ENCODE peak calls at places on chromosome 2, in five cellular contexts. T is NCI-H1105; L is ovary; G is CD4-positive, alpha-beta memory T cell; E is NCI-H510A treated with DMSO at 0.1 percent for 48 hours. B is an unnamed sample.

GRCh38 chr2:23351388-23352141 is 33.4 kb upstream of the KLHL29 start:
- DNase-seq in E (peak), G (no peak), T (no peak), L (peak), B (peak)

GRCh38 chr2:13034861-13035260 is 318.1 kb downstream of the TRIB2 start:
- DNase-seq in E (no peak), T (no peak), G (no peak), L (no peak), B (no peak)

GRCh38 chr2:109467701-109468100 is 146.1 kb downstream of the SEPTIN10 start:
- DNase-seq in G (no peak), E (no peak), L (no peak), T (no peak), B (no peak)

GRCh38 chr2:68974946-68975665 is 670 bp downstream of the GKN1 start:
- DNase-seq in G (no peak), L (no peak), T (no peak), E (no peak), B (no peak)

GRCh38 chr2:242030858-242031257 is 161.3 kb downstream of the RTP5 start:
- DNase-seq in G (no peak), T (no peak), E (no peak), L (no peak), B (no peak)

GRCh38 chr2:167438206-167438605 is 549.9 kb downstream of the XIRP2 start:
- DNase-seq in E (no peak), G (no peak), L (no peak), T (no peak), B (peak)

GRCh38 chr2:8009010-8009597 is 672.8 kb upstream of the ID2 start:
- DNase-seq in E (no peak), G (no peak), L (no peak), T (no peak), B (no peak)

GRCh38 chr2:189658281-189658680 is 3.0 kb upstream of the ASNSD1 start:
- DNase-seq in E (no peak), G (no peak), L (no peak), T (no peak), B (no peak)

GRCh38 chr2:196233033-196233807 is 61.8 kb upstream of the STK17B start:
- DNase-seq in L (no peak), T (no peak), E (peak), G (no peak), B (peak)

GRCh38 chr2:217204358-217204757 is 344.5 kb upstream of the TNP1 start:
- DNase-seq in E (no peak), L (no peak), T (no peak), G (no peak), B (no peak)

GRCh38 chr2:240068193-240068592 is 14.9 kb upstream of the OR6B3 start:
- DNase-seq in G (no peak), L (no peak), T (no peak), E (no peak), B (no peak)

GRCh38 chr2:238728322-238729260 is 119.3 kb upstream of the TWIST2 start:
- DNase-seq in G (no peak), L (peak), E (no peak), T (no peak), B (no peak)

GRCh38 chr2:225434014-225434413 is 34.5 kb downstream of the NYAP2 start:
- DNase-seq in T (no peak), E (no peak), L (no peak), G (no peak), B (no peak)

GRCh38 chr2:175552902-175553301 is 371.4 kb upstream of the ATP5MC3 start:
- DNase-seq in T (no peak), G (no peak), E (no peak), L (no peak), B (no peak)

GRCh38 chr2:55056024-55056521 is 5.8 kb upstream of the RTN4 start:
- DNase-seq in L (no peak), E (no peak), G (no peak), T (no peak), B (peak)

GRCh38 chr2:88016948-88017779 is 817 bp upstream of the RNU2-63P start:
- DNase-seq in T (peak), G (peak), L (no peak), E (no peak), B (peak)

GRCh38 chr2:172342611-172343010 is 84.8 kb upstream of the ITGA6 start:
- DNase-seq in T (no peak), L (no peak), G (no peak), E (no peak), B (no peak)

GRCh38 chr2:161436411-161436810 is 20.3 kb downstream of the TBR1 start:
- DNase-seq in E (no peak), L (no peak), T (no peak), G (no peak), B (no peak)

GRCh38 chr2:18284331-18284730 is 276.1 kb downstream of the RDH14 start:
- DNase-seq in E (no peak), T (no peak), L (no peak), G (no peak), B (no peak)

GRCh38 chr2:10575566-10576300 is 114.0 kb downstream of the NOL10 start:
- DNase-seq in T (no peak), E (no peak), L (no peak), G (no peak), B (peak)

GRCh38 chr2:116696903-116697302 is 1117.6 kb upstream of the DDX18 start:
- DNase-seq in T (no peak), G (no peak), L (no peak), E (no peak), B (no peak)

GRCh38 chr2:149872638-149873037 is 285.1 kb upstream of the MMADHC start:
- DNase-seq in L (no peak), E (no peak), T (no peak), G (no peak), B (no peak)

GRCh38 chr2:235803028-235803427 is 309.2 kb downstream of the AGAP1 start:
- DNase-seq in G (no peak), L (no peak), E (peak), T (no peak), B (no peak)

GRCh38 chr2:126719191-126720030 is 63.5 kb downstream of the GYPC start:
- DNase-seq in E (no peak), G (no peak), L (no peak), T (no peak), B (no peak)

GRCh38 chr2:127580167-127581049 is 44.9 kb downstream of the MYO7B start:
- DNase-seq in L (no peak), T (no peak), G (no peak), E (no peak), B (no peak)

GRCh38 chr2:204023088-204023487 is 86.5 kb downstream of the ICOS start:
- DNase-seq in L (no peak), T (no peak), G (peak), E (no peak), B (no peak)

GRCh38 chr2:165069131-165069530 is 113.8 kb upstream of the SLC38A11 start:
- DNase-seq in E (no peak), G (no peak), L (no peak), T (no peak), B (no peak)

GRCh38 chr2:191302459-191303155 is 57.4 kb downstream of the MYO1B start:
- DNase-seq in G (no peak), E (peak), T (no peak), L (no peak), B (peak)

GRCh38 chr2:15348028-15348427 is 213.1 kb downstream of the NBAS start:
- DNase-seq in G (no peak), E (no peak), T (no peak), L (no peak), B (no peak)

GRCh38 chr2:191166111-191166755 is 15.4 kb upstream of the STAT4 start:
- DNase-seq in G (no peak), E (peak), T (peak), L (no peak), B (peak)

GRCh38 chr2:162475661-162476060 is 131.7 kb downstream of the GCA start:
- DNase-seq in L (no peak), E (no peak), G (no peak), T (peak), B (no peak)

GRCh38 chr2:203873921-203874631 is 6.5 kb downstream of the CTLA4 start:
- DNase-seq in E (no peak), G (no peak), L (no peak), T (no peak), B (no peak)

GRCh38 chr2:39114771-39115170 is 6.1 kb downstream of the SOS1 start:
- DNase-seq in E (no peak), L (no peak), G (no peak), T (no peak), B (no peak)

GRCh38 chr2:231693956-231694355 is 14.4 kb upstream of the PTMA start:
- DNase-seq in G (no peak), L (no peak), T (no peak), E (no peak), B (no peak)

GRCh38 chr2:192162392-192163042 is 32.2 kb downstream of the TMEFF2 start:
- DNase-seq in L (peak), T (peak), G (peak), E (peak), B (peak)

GRCh38 chr2:207754498-207755383 is 15.0 kb downstream of the FZD5 start:
- DNase-seq in G (no peak), T (no peak), L (no peak), E (no peak), B (no peak)